ENCODE peak calls at places on chromosomes 13 and 19, in nine cellular contexts. S, O, V, T, H, M, C, W and U are unnamed samples.

GRCh38 chr13:60654405-60654804 is 257.4 kb downstream of the TDRD3 start:
- DNase-seq in C (peak), S (peak), O (no peak), W (no peak), V (no peak), H (peak), M (no peak), T (peak), U (peak)

GRCh38 chr19:19538767-19539166 is 702 bp downstream of the CILP2 start:
- DNase-seq in W (no peak), T (no peak), H (no peak), C (no peak), V (no peak), M (no peak), O (no peak), S (no peak), U (no peak)

GRCh38 chr19:307793-308420 is 16.7 kb upstream of the PLPP2 start:
- DNase-seq in W (no peak), H (no peak), T (no peak), O (no peak), S (no peak), M (no peak), C (no peak), V (no peak), U (no peak)

GRCh38 chr13:93388701-93389100 is 162.1 kb downstream of the GPC6 start:
- DNase-seq in W (no peak), O (no peak), S (peak), H (peak), V (no peak), M (no peak), C (peak), T (no peak), U (no peak)

GRCh38 chr19:40623403-40624239 is 22.5 kb downstream of the LTBP4 start:
- DNase-seq in O (no peak), W (no peak), S (peak), V (peak), M (no peak), H (no peak), T (peak), C (peak), U (no peak)

GRCh38 chr19:15869109-15869555 is 28.7 kb downstream of the CYP4F2 start:
- DNase-seq in S (peak), M (peak), H (no peak), W (peak), O (peak), V (no peak), C (no peak), T (no peak), U (peak)

GRCh38 chr19:52453324-52454094 is at the start of gene ZNF578:
- DNase-seq in M (peak), T (peak), V (peak), O (peak), S (peak), H (peak), W (peak), C (no peak), U (peak)

GRCh38 chr13:53124568-53125094 is 96.0 kb downstream of the OLFM4 start:
- DNase-seq in O (no peak), W (no peak), T (no peak), H (no peak), C (no peak), M (no peak), S (no peak), V (no peak), U (no peak)

GRCh38 chr19:35446194-35446593 is 1.9 kb upstream of the FFAR2 start:
- DNase-seq in S (no peak), T (no peak), W (peak), V (no peak), M (peak), H (no peak), O (no peak), C (no peak), U (no peak)

GRCh38 chr13:46668906-46669525 is 116.0 kb downstream of the LRCH1 start:
- DNase-seq in H (no peak), V (no peak), O (no peak), T (no peak), M (no peak), W (no peak), S (no peak), C (no peak), U (no peak)

GRCh38 chr19:3986260-3987041 is 1.2 kb upstream of the EEF2 start:
- DNase-seq in S (peak), O (peak), W (peak), V (peak), M (peak), C (peak), H (peak), T (no peak), U (peak)

GRCh38 chr19:2475018-2475701 is 767 bp upstream of the GADD45B start:
- DNase-seq in W (peak), V (no peak), O (peak), H (no peak), C (peak), M (peak), T (peak), S (peak), U (peak)

GRCh38 chr19:31350693-31351211 is 1.5 kb upstream of the TSHZ3 start:
- DNase-seq in H (no peak), T (peak), V (no peak), C (peak), M (peak), W (no peak), O (no peak), S (peak), U (peak)

GRCh38 chr19:40603071-40603718 is 2.0 kb downstream of the LTBP4 start:
- DNase-seq in V (no peak), W (no peak), S (peak), M (no peak), C (no peak), T (no peak), H (no peak), O (no peak), U (no peak)

GRCh38 chr19:45613926-45614725 is 12.1 kb upstream of the GPR4 start:
- DNase-seq in C (peak), M (peak), T (peak), H (peak), W (no peak), O (no peak), S (peak), V (no peak), U (no peak)

GRCh38 chr19:23565256-23565655 is 121.8 kb downstream of the ZNF675 start:
- DNase-seq in M (no peak), O (no peak), W (no peak), H (no peak), C (no peak), V (no peak), T (no peak), S (no peak), U (no peak)